ENCODE peak calls at places on chromosomes 2 and 18, in eight cellular contexts. B is T-helper 1 cell, C is NCI-H2171, U is EL, P is NAMALWA, Q is EH, W is GM12865, Y is SW 1271. K is an unnamed sample.

GRCh38 chr2:181438298-181438697 is 18.9 kb upstream of the ITGA4 start:
- DNase-seq in B (no peak), C (no peak), U (no peak), P (peak; percentile 39), Q (no peak), W (peak; percentile 43), Y (no peak), K (no peak)

GRCh38 chr2:128494640-128495321 is 176.1 kb upstream of the HS6ST1 start:
- DNase-seq in B (no peak), C (no peak), U (no peak), P (no peak), Q (no peak), W (no peak), Y (no peak), K (no peak)

GRCh38 chr2:6054394-6054732 is 362.2 kb downstream of the SOX11 start:
- DNase-seq in B (no peak), C (no peak), U (no peak), P (no peak), Q (no peak), W (no peak), Y (no peak), K (no peak)

GRCh38 chr2:61421611-61422010 is 49.3 kb downstream of the USP34 start:
- DNase-seq in B (no peak), C (no peak), U (no peak), P (no peak), Q (no peak), W (no peak), Y (no peak), K (no peak)

GRCh38 chr2:25375371-25375988 is 33.8 kb upstream of the DNMT3A start:
- DNase-seq in B (no peak), C (no peak), U (no peak), P (no peak), Q (no peak), W (no peak), Y (no peak), K (no peak)

GRCh38 chr2:166127217-166128155 is at the start of gene SCN1A:
- DNase-seq in B (no peak), C (peak; percentile 77), U (peak; percentile 32), P (peak; percentile 61), Q (peak; percentile 47), W (peak; percentile 38), Y (no peak), K (peak; percentile 43)

GRCh38 chr2:219987830-219988229 is 360.4 kb downstream of the SLC4A3 start:
- DNase-seq in B (no peak), C (no peak), U (peak; percentile 78), P (no peak), Q (peak; percentile 84), W (no peak), Y (no peak), K (peak; percentile 98)

GRCh38 chr2:51220080-51220479 is 188.1 kb upstream of the NRXN1 start:
- DNase-seq in B (no peak), C (no peak), U (no peak), P (no peak), Q (no peak), W (no peak), Y (no peak), K (no peak)

GRCh38 chr18:31954349-31954748 is 11.4 kb upstream of the TRAPPC8 start:
- DNase-seq in B (no peak), C (peak; percentile 9), U (peak; percentile 44), P (no peak), Q (peak; percentile 19), W (no peak), Y (no peak), K (peak; percentile 56)

GRCh38 chr2:183868153-183868552 is 730.2 kb upstream of the ZNF804A start:
- DNase-seq in B (no peak), C (peak; percentile 23), U (peak; percentile 78), P (no peak), Q (no peak), W (no peak), Y (no peak), K (peak; percentile 7)

GRCh38 chr2:239721531-239721930 is 303.6 kb downstream of the NDUFA10 start:
- DNase-seq in B (no peak), C (no peak), U (no peak), P (no peak), Q (no peak), W (no peak), Y (no peak), K (no peak)

GRCh38 chr2:172735646-172736418 is at the start of gene RAPGEF4:
- DNase-seq in B (no peak), C (no peak), U (no peak), P (no peak), Q (no peak), W (no peak), Y (no peak), K (no peak)

GRCh38 chr2:74281141-74281540 is 62.1 kb downstream of the SLC4A5 start:
- DNase-seq in B (no peak), C (no peak), U (no peak), P (no peak), Q (no peak), W (no peak), Y (no peak), K (no peak)

GRCh38 chr2:172701250-172701649 is 34.4 kb upstream of the RAPGEF4 start:
- DNase-seq in B (no peak), C (no peak), U (peak; percentile 82), P (no peak), Q (peak; percentile 88), W (no peak), Y (no peak), K (peak; percentile 80)

GRCh38 chr2:176763871-176764404 is 448.7 kb upstream of the HNRNPA3 start:
- DNase-seq in B (no peak), C (no peak), U (no peak), P (peak; percentile 33), Q (no peak), W (peak; percentile 60), Y (no peak), K (no peak)

GRCh38 chr18:36460324-36460850 is 162.9 kb downstream of the FHOD3 start:
- DNase-seq in B (no peak), C (no peak), U (no peak), P (no peak), Q (no peak), W (no peak), Y (no peak), K (no peak)

GRCh38 chr2:26366957-26367356 is 20.4 kb upstream of the ADGRF3 start:
- DNase-seq in B (no peak), C (no peak), U (no peak), P (no peak), Q (no peak), W (no peak), Y (no peak), K (no peak)

GRCh38 chr2:102606353-102606752 is 13.0 kb upstream of the SLC9A2 start:
- DNase-seq in B (no peak), C (no peak), U (no peak), P (no peak), Q (no peak), W (no peak), Y (no peak), K (peak; percentile 15)

GRCh38 chr2:186852508-186852907 is 3.5 kb upstream of the ZSWIM2 start:
- DNase-seq in B (no peak), C (no peak), U (no peak), P (no peak), Q (no peak), W (no peak), Y (no peak), K (no peak)

GRCh38 chr2:231545105-231545902 is 15.1 kb upstream of the NMUR1 start:
- DNase-seq in B (no peak), C (no peak), U (peak; percentile 56), P (peak; percentile 63), Q (peak; percentile 56), W (peak; percentile 98), Y (no peak), K (peak; percentile 88)

GRCh38 chr2:207505728-207506127 is 24.0 kb upstream of the CREB1 start:
- DNase-seq in B (no peak), C (no peak), U (peak; percentile 90), P (no peak), Q (peak; percentile 92), W (no peak), Y (peak; percentile 73), K (peak; percentile 89)

GRCh38 chr18:68288408-68288807 is 426.5 kb downstream of the TMX3 start:
- DNase-seq in B (no peak), C (no peak), U (no peak), P (no peak), Q (no peak), W (no peak), Y (no peak), K (no peak)

GRCh38 chr18:33201509-33201926 is 239.0 kb downstream of the CCDC178 start:
- DNase-seq in B (no peak), C (no peak), U (no peak), P (peak; percentile 44), Q (no peak), W (peak; percentile 2), Y (no peak), K (peak; percentile 17)

GRCh38 chr2:33859191-33859590 is 260.1 kb upstream of the FAM98A start:
- DNase-seq in B (no peak), C (no peak), U (no peak), P (no peak), Q (no peak), W (no peak), Y (no peak), K (no peak)

GRCh38 chr2:186595219-186595618 is 5.4 kb downstream of the ITGAV start:
- DNase-seq in B (no peak), C (no peak), U (peak; percentile 14), P (no peak), Q (peak; percentile 52), W (no peak), Y (no peak), K (peak; percentile 68)

GRCh38 chr2:159637988-159638501 is 21.7 kb upstream of the BAZ2B start:
- DNase-seq in B (no peak), C (no peak), U (peak; percentile 84), P (no peak), Q (peak; percentile 83), W (no peak), Y (no peak), K (peak; percentile 96)

GRCh38 chr2:238120463-238121298 is 17.8 kb upstream of the KLHL30 start:
- DNase-seq in B (no peak), C (no peak), U (peak; percentile 31), P (no peak), Q (peak; percentile 18), W (no peak), Y (no peak), K (no peak)

GRCh38 chr18:136433-136832 is 21.9 kb upstream of the USP14 start:
- DNase-seq in B (no peak), C (peak; percentile 27), U (no peak), P (peak; percentile 99), Q (no peak), W (peak; percentile 28), Y (no peak), K (no peak)

GRCh38 chr18:39519741-39520140 is 1954.1 kb upstream of the CELF4 start:
- DNase-seq in B (no peak), C (no peak), U (no peak), P (no peak), Q (no peak), W (no peak), Y (no peak), K (no peak)

GRCh38 chr2:239393401-239393940 is 7.3 kb downstream of the HDAC4 start:
- DNase-seq in B (no peak), C (no peak), U (no peak), P (no peak), Q (peak; percentile 12), W (no peak), Y (no peak), K (peak; percentile 14)

GRCh38 chr18:11785444-11786055 is 65.7 kb upstream of the CHMP1B start:
- DNase-seq in B (no peak), C (no peak), U (no peak), P (no peak), Q (no peak), W (no peak), Y (no peak), K (no peak)

GRCh38 chr2:96404446-96405373 is 69.1 kb downstream of the NCAPH start:
- DNase-seq in B (no peak), C (peak; percentile 68), U (no peak), P (no peak), Q (no peak), W (no peak), Y (no peak), K (no peak)

GRCh38 chr2:119476301-119477117 is 44.9 kb downstream of the TMEM37 start:
- DNase-seq in B (peak; percentile 10), C (no peak), U (peak; percentile 68), P (peak; percentile 66), Q (peak; percentile 58), W (peak; percentile 59), Y (no peak), K (peak; percentile 58)